ENCODE peak calls at places on chromosomes 11 and 22, in six cellular contexts. C is stimulated activated CD4-positive, alpha-beta T cell treated with anti-CD3 and anti-CD28 coated beads, Interleukin-1b, Interleukin-23, amount 100 ng/mL, for 4 hours; M is cardiac muscle cell; J is GM23248; I is endothelial cell of umbilical vein; A is T1000. E is an unnamed sample.

GRCh38 chr11:35419713-35420333 is 465 bp upstream of the SLC1A2 start:
- DNase-seq in C (no peak), A (no peak), I (no peak), J (peak; percentile 52), M (peak; percentile 29), E (no peak)

GRCh38 chr11:134445601-134446325 is 33.7 kb upstream of the B3GAT1 start:
- DNase-seq in M (no peak), I (no peak), J (no peak), A (no peak), C (no peak), E (no peak)

GRCh38 chr11:61347916-61348461 is 13.7 kb downstream of the CYB561A3 start:
- DNase-seq in C (no peak), M (peak; percentile 85), J (no peak), A (no peak), I (peak; percentile 92), E (peak; percentile 77)

GRCh38 chr11:106101797-106102196 is 24.3 kb downstream of the AASDHPPT start:
- DNase-seq in A (no peak), M (peak; percentile 15), C (no peak), J (peak; percentile 59), I (peak; percentile 33), E (no peak)

GRCh38 chr11:62001450-62002178 is 34.2 kb upstream of the FTH1 start:
- DNase-seq in J (no peak), M (peak; percentile 81), A (no peak), C (no peak), I (no peak), E (no peak)

GRCh38 chr11:35109827-35110226 is 29.1 kb upstream of the CD44 start:
- DNase-seq in C (no peak), J (no peak), M (no peak), A (no peak), I (no peak), E (no peak)

GRCh38 chr11:66126808-66127555 is 56.9 kb downstream of the PACS1 start:
- DNase-seq in C (peak; percentile 29), I (peak; percentile 76), A (no peak), J (peak; percentile 91), M (peak; percentile 86), E (no peak)

GRCh38 chr22:37972527-37972926 is 11.8 kb downstream of the SOX10 start:
- DNase-seq in A (no peak), M (peak; percentile 9), J (no peak), C (no peak), I (no peak), E (no peak)

GRCh38 chr11:133711545-133711944 is 133.8 kb downstream of the SPATA19 start:
- DNase-seq in I (no peak), A (no peak), M (no peak), C (no peak), J (no peak), E (no peak)

GRCh38 chr11:36431429-36432092 is 78.5 kb downstream of the TRAF6 start:
- DNase-seq in I (peak; percentile 78), M (peak; percentile 98), A (peak; percentile 54), C (no peak), J (peak; percentile 98), E (peak; percentile 80)

GRCh38 chr11:78419327-78419726 is 1.7 kb upstream of the GAB2 start:
- DNase-seq in M (peak; percentile 99), A (peak; percentile 52), I (peak; percentile 94), C (no peak), J (peak; percentile 97), E (peak; percentile 72)

GRCh38 chr11:2778630-2779498 is 79.1 kb upstream of the KCNQ1OT1 start:
- DNase-seq in I (peak; percentile 41), C (no peak), J (peak; percentile 65), M (peak; percentile 84), A (no peak), E (no peak)

GRCh38 chr11:7688238-7688826 is 15.0 kb upstream of the CYB5R2 start:
- DNase-seq in I (peak; percentile 36), M (peak; percentile 54), C (no peak), A (no peak), J (peak; percentile 73), E (no peak)

GRCh38 chr22:23533328-23533762 is 46.7 kb downstream of the IGLL1 start:
- DNase-seq in C (no peak), I (peak; percentile 24), J (peak; percentile 21), M (peak; percentile 61), A (no peak), E (no peak)

GRCh38 chr11:132718711-132719641 is 813.3 kb downstream of the OPCML start:
- DNase-seq in J (peak; percentile 27), C (no peak), A (no peak), I (no peak), M (peak; percentile 65), E (no peak)

GRCh38 chr11:117424781-117425180 is 97.1 kb downstream of the CEP164 start:
- DNase-seq in A (no peak), C (no peak), J (peak; percentile 80), M (peak; percentile 35), I (no peak), E (no peak)

GRCh38 chr22:21823740-21824438 is 43.6 kb downstream of the MAPK1 start:
- DNase-seq in J (peak; percentile 71), C (no peak), M (peak; percentile 19), I (peak; percentile 22), A (no peak), E (no peak)

GRCh38 chr11:45300715-45301114 is 14.6 kb upstream of the SYT13 start:
- DNase-seq in J (no peak), I (no peak), C (no peak), A (no peak), M (no peak), E (no peak)

GRCh38 chr11:134696455-134696854 is 284.4 kb upstream of the B3GAT1 start:
- DNase-seq in C (no peak), M (no peak), A (no peak), I (no peak), J (no peak), E (no peak)

GRCh38 chr11:66100272-66101037 is 30.4 kb downstream of the PACS1 start:
- DNase-seq in A (no peak), C (peak; percentile 24), J (no peak), I (no peak), M (no peak), E (no peak)

GRCh38 chr11:119759324-119759723 is 30.3 kb upstream of the NECTIN1 start:
- DNase-seq in J (peak; percentile 87), C (no peak), M (peak; percentile 30), I (no peak), A (no peak), E (no peak)

GRCh38 chr11:69234740-69235710 is 58.9 kb upstream of the MYEOV start:
- DNase-seq in I (no peak), M (no peak), A (no peak), J (no peak), C (no peak), E (no peak)

GRCh38 chr11:10878408-10879214 is 20.8 kb upstream of the ZBED5 start:
- DNase-seq in C (no peak), I (peak; percentile 69), J (peak; percentile 77), M (peak; percentile 84), A (no peak), E (no peak)

GRCh38 chr11:121067453-121067852 is 33.6 kb upstream of the TECTA start:
- DNase-seq in C (no peak), M (no peak), A (no peak), I (peak; percentile 33), J (no peak), E (no peak)

GRCh38 chr22:49427941-49428340 is 399.7 kb downstream of the BRD1 start:
- DNase-seq in A (no peak), M (no peak), J (no peak), I (no peak), C (no peak), E (no peak)

GRCh38 chr11:1507381-1508140 is 21.0 kb upstream of the MOB2 start:
- DNase-seq in I (no peak), A (no peak), J (no peak), M (no peak), C (no peak), E (no peak)

GRCh38 chr11:134332189-134332631 is 422 bp downstream of the GLB1L2 start:
- DNase-seq in J (no peak), A (no peak), M (no peak), C (peak; percentile 22), I (no peak), E (no peak)

GRCh38 chr11:133872160-133872559 is 26.8 kb upstream of the SPATA19 start:
- DNase-seq in M (no peak), C (no peak), J (no peak), I (no peak), A (no peak), E (no peak)

GRCh38 chr11:86511086-86511551 is 136.4 kb downstream of the CCDC81 start:
- DNase-seq in A (no peak), I (peak; percentile 61), J (peak; percentile 73), M (peak; percentile 78), C (no peak), E (no peak)

GRCh38 chr11:107014871-107015270 is 3.4 kb downstream of the GUCY1A2 start:
- DNase-seq in J (peak; percentile 37), I (no peak), C (no peak), A (no peak), M (peak; percentile 15), E (no peak)

GRCh38 chr11:90220391-90220790 is 2.5 kb downstream of the CHORDC1 start:
- DNase-seq in A (no peak), C (no peak), M (peak; percentile 64), I (peak; percentile 36), J (peak; percentile 84), E (no peak)

GRCh38 chr11:764322-765024 is 12.8 kb downstream of the GATD1 start:
- DNase-seq in M (no peak), A (no peak), C (no peak), I (no peak), J (no peak), E (no peak)

GRCh38 chr11:130609121-130610035 is 160.9 kb downstream of the ADAMTS15 start:
- DNase-seq in J (peak; percentile 86), M (peak; percentile 95), I (no peak), A (no peak), C (no peak), E (no peak)

E was measured in pulmonary artery endothelial cell.